ENCODE peak calls at places on chromosome 1, in ten cellular contexts. H is spleen; G is NCI-H1436; I is WTC11; J is AG09309; M is NCI-H1930; U is iris pigment epithelial cell; B is NCI-H2081; E is neural progenitor cell; W is stimulated activated CD4-positive, alpha-beta T cell treated with anti-CD3 and anti-CD28 coated beads, Interleukin-2, amount 100 ng/mL, for 48 hours. S is an unnamed sample.

GRCh38 chr1:73998348-73998959 is 199.5 kb downstream of the LRRIQ3 start:
- DNase-seq in H (no peak), G (peak; percentile 52), I (no peak), J (peak; percentile 33), M (peak; percentile 26), U (peak; percentile 32), B (peak; percentile 70), E (peak; percentile 42), W (no peak), S (no peak)

GRCh38 chr1:41917835-41918449 is 780 bp downstream of the HIVEP3 start:
- DNase-seq in H (peak; percentile 82), G (peak; percentile 18), I (peak; percentile 65), J (no peak), M (no peak), U (peak; percentile 49), B (peak; percentile 72), E (peak; percentile 86), W (peak; percentile 36), S (peak; percentile 73)

GRCh38 chr1:193211539-193211938 is 25.1 kb upstream of the B3GALT2 start:
- DNase-seq in H (no peak), G (no peak), I (no peak), J (peak; percentile 28), M (no peak), U (peak; percentile 92), B (no peak), E (no peak), W (no peak), S (no peak)

GRCh38 chr1:244102471-244102870 is 51.4 kb downstream of the ZBTB18 start:
- DNase-seq in H (no peak), G (no peak), I (no peak), J (no peak), M (no peak), U (no peak), B (no peak), E (no peak), W (no peak), S (no peak)

GRCh38 chr1:211148371-211148770 is 14.4 kb upstream of the KCNH1 start:
- DNase-seq in H (no peak), G (no peak), I (no peak), J (no peak), M (no peak), U (no peak), B (peak; percentile 7), E (no peak), W (no peak), S (no peak)

GRCh38 chr1:229874150-229874549 is 192.9 kb upstream of the GALNT2 start:
- DNase-seq in H (no peak), G (no peak), I (no peak), J (no peak), M (no peak), U (peak; percentile 40), B (no peak), E (no peak), W (no peak), S (no peak)

GRCh38 chr1:109443476-109443875 is 17.2 kb upstream of the PSMA5 start:
- DNase-seq in H (no peak), G (no peak), I (no peak), J (no peak), M (no peak), U (no peak), B (no peak), E (no peak), W (no peak), S (no peak)

GRCh38 chr1:5990913-5991783 is 1.1 kb downstream of the NPHP4 start:
- DNase-seq in H (peak; percentile 92), G (no peak), I (peak; percentile 65), J (no peak), M (no peak), U (peak; percentile 38), B (peak; percentile 17), E (peak; percentile 87), W (peak; percentile 37), S (peak; percentile 62)

GRCh38 chr1:243946946-243947345 is 96.9 kb upstream of the AKT3 start:
- DNase-seq in H (no peak), G (no peak), I (peak; percentile 65), J (no peak), M (no peak), U (peak; percentile 50), B (no peak), E (peak; percentile 59), W (peak; percentile 14), S (peak; percentile 94)

GRCh38 chr1:151837197-151837596 is 2.4 kb downstream of the C2CD4D start:
- DNase-seq in H (no peak), G (no peak), I (no peak), J (no peak), M (no peak), U (no peak), B (no peak), E (no peak), W (no peak), S (no peak)

GRCh38 chr1:105544475-105544874 is 1512.0 kb upstream of the PRMT6 start:
- DNase-seq in H (no peak), G (no peak), I (no peak), J (no peak), M (no peak), U (no peak), B (no peak), E (no peak), W (no peak), S (no peak)

GRCh38 chr1:94709891-94710581 is 110.1 kb upstream of the SLC44A3 start:
- DNase-seq in H (no peak), G (no peak), I (no peak), J (no peak), M (no peak), U (no peak), B (no peak), E (no peak), W (no peak), S (peak; percentile 83)

GRCh38 chr1:206651958-206652890 is 16.9 kb downstream of the DYRK3 start:
- DNase-seq in H (no peak), G (no peak), I (no peak), J (no peak), M (no peak), U (no peak), B (no peak), E (no peak), W (no peak), S (no peak)

S was measured in islet precursor cell.